ENCODE peak calls at places on chromosome 17, in ten cellular contexts. R is ELF-1; J is tibial artery; I is HTR-8/SVneo; U is RPMI7951; D is T-helper 2 cell treated with Interferon-gamma antibody and Interleukin-4, amounts not matched to agents 5 μg/mL and 100 μg/mL, for 36 hours; W is memory B cell; A is CD4-positive, alpha-beta T cell; S is activated CD4-positive, alpha-beta T cell treated with anti-CD3 and anti-CD28 coated beads, Interleukin-2, amount 50 U/mL, for 1 hour; L is activated naive CD4-positive, alpha-beta T cell treated with Interleukin-2 at 50 U/mL for 16 hours. Y is an unnamed sample.

GRCh38 chr17:83151442-83152220 is 72.2 kb downstream of the METRNL start:
- DNase-seq in R (peak), J (no peak), I (peak), U (peak), D (no peak), W (no peak), A (no peak), S (no peak), L (no peak), Y (no peak)

GRCh38 chr17:21369395-21369794 is 6.8 kb upstream of the KCNJ12 start:
- DNase-seq in R (no peak), J (no peak), I (no peak), U (no peak), D (no peak), W (no peak), A (no peak), S (no peak), L (no peak), Y (no peak)

GRCh38 chr17:76039121-76039520 is 12.0 kb upstream of the EVPL start:
- DNase-seq in R (peak), J (no peak), I (no peak), U (peak), D (no peak), W (no peak), A (no peak), S (no peak), L (no peak), Y (no peak)

GRCh38 chr17:43983515-43984411 is 20.7 kb upstream of the NAGS start:
- DNase-seq in R (peak), J (no peak), I (no peak), U (no peak), D (no peak), W (no peak), A (no peak), S (peak), L (no peak), Y (no peak)

GRCh38 chr17:77842148-77842905 is 116.2 kb upstream of the TNRC6C start:
- DNase-seq in R (no peak), J (no peak), I (peak), U (peak), D (peak), W (no peak), A (no peak), S (no peak), L (no peak), Y (peak)

GRCh38 chr17:29720471-29720990 is 97.8 kb upstream of the CORO6 start:
- DNase-seq in R (no peak), J (no peak), I (no peak), U (no peak), D (no peak), W (no peak), A (no peak), S (no peak), L (no peak), Y (no peak)

GRCh38 chr17:51119415-51120356 is 982 bp downstream of the SPAG9 start:
- DNase-seq in R (peak), J (peak), I (peak), U (peak), D (peak), W (no peak), A (peak), S (peak), L (peak), Y (peak)

GRCh38 chr17:14737984-14738651 is 437.2 kb downstream of the HS3ST3B1 start:
- DNase-seq in R (peak), J (peak), I (peak), U (peak), D (no peak), W (no peak), A (no peak), S (no peak), L (no peak), Y (peak)

GRCh38 chr17:58186591-58186990 is 5.9 kb upstream of the EPX start:
- DNase-seq in R (no peak), J (no peak), I (no peak), U (no peak), D (no peak), W (no peak), A (no peak), S (no peak), L (no peak), Y (no peak)

GRCh38 chr17:77924757-77925336 is 33.7 kb upstream of the TNRC6C start:
- DNase-seq in R (peak), J (peak), I (no peak), U (peak), D (no peak), W (no peak), A (no peak), S (no peak), L (no peak), Y (peak)

GRCh38 chr17:49013311-49014205 is 16.4 kb downstream of the IGF2BP1 start:
- DNase-seq in R (peak), J (no peak), I (no peak), U (peak), D (no peak), W (no peak), A (no peak), S (no peak), L (no peak), Y (no peak)

GRCh38 chr17:13797863-13798262 is 196.1 kb upstream of the HS3ST3A1 start:
- DNase-seq in R (no peak), J (no peak), I (no peak), U (no peak), D (no peak), W (no peak), A (no peak), S (no peak), L (no peak), Y (no peak)

GRCh38 chr17:40329981-40330794 is 21.2 kb downstream of the RARA start:
- DNase-seq in R (no peak), J (no peak), I (no peak), U (no peak), D (no peak), W (no peak), A (no peak), S (no peak), L (no peak), Y (peak)

GRCh38 chr17:41975099-41976083 is 8.8 kb downstream of the CNP start:
- DNase-seq in R (no peak), J (no peak), I (no peak), U (no peak), D (no peak), W (no peak), A (no peak), S (no peak), L (no peak), Y (no peak)

GRCh38 chr17:50872710-50873424 is 6.7 kb upstream of the TOB1 start:
- DNase-seq in R (no peak), J (peak), I (no peak), U (peak), D (peak), W (no peak), A (peak), S (peak), L (peak), Y (no peak)

GRCh38 chr17:10126554-10127493 is 71.6 kb downstream of the GAS7 start:
- DNase-seq in R (peak), J (peak), I (peak), U (peak), D (no peak), W (no peak), A (no peak), S (no peak), L (no peak), Y (no peak)

GRCh38 chr17:43917348-43918025 is 10.2 kb upstream of the MPP2 start:
- DNase-seq in R (peak), J (no peak), I (no peak), U (peak), D (peak), W (peak), A (peak), S (peak), L (peak), Y (peak)

GRCh38 chr17:82107341-82107860 is 9.4 kb upstream of the FASN start:
- DNase-seq in R (peak), J (no peak), I (no peak), U (no peak), D (no peak), W (no peak), A (no peak), S (no peak), L (no peak), Y (peak)

GRCh38 chr17:35449371-35449931 is 885 bp upstream of the SLFN13 start:
- DNase-seq in R (peak), J (peak), I (no peak), U (no peak), D (no peak), W (peak), A (no peak), S (no peak), L (no peak), Y (peak)

GRCh38 chr17:21530311-21530710 is 154.2 kb downstream of the KCNJ12 start:
- DNase-seq in R (peak), J (no peak), I (no peak), U (no peak), D (no peak), W (no peak), A (no peak), S (no peak), L (no peak), Y (no peak)

GRCh38 chr17:41532947-41533570 is 5.0 kb upstream of the KRT19 start:
- DNase-seq in R (no peak), J (no peak), I (no peak), U (no peak), D (no peak), W (no peak), A (no peak), S (no peak), L (no peak), Y (no peak)

GRCh38 chr17:66676421-66676820 is 158.5 kb upstream of the CACNG5 start:
- DNase-seq in R (no peak), J (no peak), I (no peak), U (no peak), D (no peak), W (no peak), A (no peak), S (no peak), L (no peak), Y (no peak)

GRCh38 chr17:48754500-48755261 is 26.1 kb upstream of the HOXB13 start:
- DNase-seq in R (peak), J (no peak), I (no peak), U (peak), D (no peak), W (no peak), A (no peak), S (no peak), L (no peak), Y (no peak)

GRCh38 chr17:60151355-60151754 is 1.6 kb downstream of the CA4 start:
- DNase-seq in R (no peak), J (no peak), I (no peak), U (no peak), D (no peak), W (no peak), A (no peak), S (no peak), L (peak), Y (no peak)

GRCh38 chr17:27545562-27546229 is 85.3 kb upstream of the LGALS9 start:
- DNase-seq in R (no peak), J (no peak), I (no peak), U (peak), D (no peak), W (no peak), A (no peak), S (no peak), L (no peak), Y (no peak)

GRCh38 chr17:78383725-78384471 is 5.4 kb downstream of the PGS1 start:
- DNase-seq in R (peak), J (peak), I (peak), U (peak), D (peak), W (no peak), A (no peak), S (no peak), L (peak), Y (peak)

GRCh38 chr17:65683428-65683827 is 122.0 kb upstream of the AXIN2 start:
- DNase-seq in R (no peak), J (no peak), I (no peak), U (no peak), D (no peak), W (no peak), A (no peak), S (no peak), L (no peak), Y (no peak)

GRCh38 chr17:71071837-71072236 is 902.5 kb downstream of the KCNJ2 start:
- DNase-seq in R (no peak), J (no peak), I (peak), U (peak), D (no peak), W (no peak), A (no peak), S (no peak), L (no peak), Y (no peak)

GRCh38 chr17:8894673-8895578 is 27.5 kb upstream of the PIK3R6 start:
- DNase-seq in R (peak), J (peak), I (peak), U (peak), D (no peak), W (peak), A (peak), S (peak), L (peak), Y (peak)

GRCh38 chr17:17749025-17749772 is 67.9 kb downstream of the RAI1 start:
- DNase-seq in R (peak), J (no peak), I (no peak), U (no peak), D (no peak), W (peak), A (no peak), S (no peak), L (no peak), Y (no peak)

GRCh38 chr17:39818282-39819000 is 45.7 kb downstream of the IKZF3 start:
- DNase-seq in R (no peak), J (no peak), I (no peak), U (no peak), D (no peak), W (no peak), A (no peak), S (no peak), L (no peak), Y (no peak)

GRCh38 chr17:31857920-31858646 is 961 bp downstream of the COPRS start:
- DNase-seq in R (no peak), J (no peak), I (no peak), U (no peak), D (no peak), W (no peak), A (no peak), S (no peak), L (no peak), Y (no peak)

GRCh38 chr17:45848868-45849535 is 4.3 kb downstream of the SPPL2C start:
- DNase-seq in R (no peak), J (no peak), I (no peak), U (no peak), D (no peak), W (no peak), A (no peak), S (no peak), L (no peak), Y (no peak)

GRCh38 chr17:59534583-59534982 is 30.8 kb upstream of the DHX40 start:
- DNase-seq in R (no peak), J (no peak), I (peak), U (peak), D (no peak), W (no peak), A (no peak), S (no peak), L (no peak), Y (no peak)